ENCODE peak calls at places on chromosome 14, in ten cellular contexts. G, D, O, Y, V, X, C, U, R and I are unnamed samples. For H3K4me1, the result is how much of the 10 kb centered on the place peaks cover.

GRCh38 chr14:106564058-106564643 is 1037.8 kb downstream of the TMEM121 start:
- DNase-seq in Y (no peak), R (no peak), O (peak), U (no peak), C (no peak), X (no peak), D (no peak), G (no peak), V (peak), I (no peak)

GRCh38 chr14:22131749-22132476 is 457.1 kb downstream of the DAD1 start:
- DNase-seq in C (no peak), X (no peak), R (no peak), G (no peak), O (no peak), D (no peak), U (no peak), V (peak), Y (no peak), I (no peak)

GRCh38 chr14:101457177-101457935 is 103.9 kb upstream of the DIO3 start:
- DNase-seq in R (no peak), O (no peak), D (no peak), X (no peak), U (no peak), V (no peak), C (no peak), Y (no peak), G (no peak), I (no peak)

GRCh38 chr14:99427632-99428315 is 52.9 kb downstream of the SETD3 start:
- DNase-seq in D (no peak), Y (no peak), O (no peak), G (no peak), R (no peak), X (peak), V (no peak), U (no peak), C (no peak), I (no peak)

GRCh38 chr14:64544607-64545312 is 4.2 kb downstream of the HSPA2 start:
- DNase-seq in X (no peak), G (no peak), Y (no peak), D (no peak), O (no peak), U (no peak), R (no peak), C (no peak), V (no peak), I (no peak)

GRCh38 chr14:41297961-41298690 is 308.6 kb upstream of the LRFN5 start:
- DNase-seq in O (no peak), Y (no peak), V (no peak), C (no peak), X (peak), G (no peak), U (no peak), D (no peak), R (no peak), I (no peak)

GRCh38 chr14:72608391-72609204 is 285.3 kb downstream of the DPF3 start:
- DNase-seq in C (no peak), D (no peak), V (no peak), X (peak), R (no peak), O (peak), G (peak), Y (no peak), U (no peak), I (no peak)

GRCh38 chr14:36057452-36058142 is 118.9 kb downstream of the PTCSC3 start:
- DNase-seq in X (peak), V (no peak), O (no peak), G (no peak), U (no peak), Y (no peak), R (no peak), D (no peak), C (no peak), I (no peak)

GRCh38 chr14:73729556-73730265 is 15.5 kb upstream of the PNMA1 start:
- DNase-seq in U (no peak), D (no peak), X (no peak), V (no peak), O (no peak), C (no peak), G (no peak), R (no peak), Y (no peak), I (no peak)

GRCh38 chr14:35122696-35123387 is 490 bp downstream of the PRORP start:
- DNase-seq in R (no peak), Y (peak), C (no peak), X (peak), V (peak), O (peak), U (no peak), G (peak), D (no peak), I (no peak)

GRCh38 chr14:25394791-25395391 is 344.9 kb upstream of the STXBP6 start:
- DNase-seq in V (no peak), G (no peak), X (no peak), R (no peak), D (no peak), U (no peak), O (no peak), C (no peak), Y (no peak), I (no peak)

GRCh38 chr14:25389948-25390347 is 340.0 kb upstream of the STXBP6 start:
- DNase-seq in U (no peak), R (no peak), X (no peak), V (no peak), G (no peak), D (no peak), O (no peak), C (no peak), Y (no peak), I (no peak)

GRCh38 chr14:25396128-25396527 is 346.2 kb upstream of the STXBP6 start:
- DNase-seq in V (no peak), U (no peak), R (no peak), X (no peak), O (no peak), C (no peak), Y (no peak), D (no peak), G (no peak), I (no peak)

GRCh38 chr14:25394356-25394755 is 344.4 kb upstream of the STXBP6 start:
- DNase-seq in R (no peak), V (no peak), X (no peak), O (no peak), Y (no peak), G (no peak), U (no peak), C (no peak), D (no peak), I (no peak)
- H3K4me1 ChIP-seq in R (under half), V (under half), X (under half), O (under half), Y (under half), G (under half), U (under half), C (under half), D (under half), I (under half)

GRCh38 chr14:105205718-105206208 is 24.7 kb upstream of the NUDT14 start:
- DNase-seq in D (no peak), Y (no peak), G (no peak), V (no peak), U (no peak), X (no peak), C (peak), O (no peak), R (no peak), I (no peak)
- H3K4me1 ChIP-seq in D (half or more), Y (under half), G (under half), V (under half), U (under half), X (under half), C (half or more), O (under half), R (half or more), I (under half)

DNA sequence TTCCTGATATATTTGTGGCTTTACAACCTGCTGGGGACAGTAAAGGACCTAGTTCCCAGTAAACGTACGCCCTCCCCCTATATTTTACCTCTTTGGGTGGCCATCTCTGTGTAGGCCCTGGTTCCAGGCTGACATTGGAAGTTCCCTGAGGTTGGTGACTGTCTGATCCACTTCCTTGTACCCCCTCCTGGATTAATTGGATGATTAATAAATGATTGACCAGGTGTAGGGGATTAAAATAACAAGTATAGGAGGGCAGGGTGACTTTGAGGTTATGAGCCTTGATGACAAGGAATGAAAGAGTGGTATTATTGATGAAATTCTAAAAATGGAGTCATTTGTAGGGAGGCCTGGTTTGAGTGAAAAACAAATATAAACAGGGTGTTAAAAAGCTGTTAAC is 9.6 kb downstream of the SUSD6 start:
- DNase-seq in C (no peak), D (no peak), O (no peak), Y (no peak), U (no peak), X (no peak), R (no peak), G (no peak), V (no peak), I (no peak)
- H3K4me1 ChIP-seq in C (half or more), D (half or more), O (under half), Y (under half), U (half or more), X (under half), R (half or more), G (under half), V (half or more), I (half or more)

DNA sequence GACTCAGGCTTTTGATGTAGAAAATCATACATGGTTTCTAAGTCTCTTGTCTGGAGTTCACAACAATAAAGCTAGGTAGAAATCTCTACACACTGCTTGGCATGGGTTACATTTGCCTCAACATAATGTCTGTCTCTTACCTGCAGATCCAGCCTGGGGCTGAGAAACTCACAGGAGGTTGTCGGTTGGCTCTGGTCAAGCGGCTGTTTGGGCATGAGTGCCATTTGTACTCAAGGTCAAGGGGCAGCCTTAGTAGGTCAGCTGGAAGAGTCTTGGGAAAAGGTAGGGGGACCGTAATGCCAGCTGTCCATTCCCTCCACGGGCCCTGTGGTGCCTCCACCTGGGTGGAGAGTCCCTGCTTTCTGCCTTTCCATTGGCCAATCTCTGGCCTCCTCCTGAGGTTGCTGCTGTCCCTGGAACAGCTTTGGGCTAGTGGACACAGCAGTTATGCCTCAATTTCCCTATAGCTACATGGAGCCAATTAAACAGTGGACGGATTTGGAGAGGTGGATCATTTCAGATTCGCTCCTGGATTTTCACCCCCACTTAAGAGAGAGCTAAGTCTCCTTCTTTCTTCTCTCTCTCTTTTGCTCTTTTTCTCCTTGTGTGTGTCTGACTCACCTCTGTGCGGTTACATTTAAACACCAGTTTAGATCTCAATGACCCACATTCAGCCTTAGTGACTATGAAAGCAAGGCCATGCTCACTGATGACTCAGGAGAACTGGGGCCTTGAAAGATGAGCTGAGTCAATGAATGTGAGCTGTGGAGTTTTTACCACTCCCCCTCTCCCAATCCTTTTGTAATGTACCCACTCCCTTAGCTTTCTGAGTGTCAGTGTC is 132.8 kb upstream of the HIF1A start:
- DNase-seq in Y (no peak), R (no peak), D (no peak), C (no peak), O (peak), G (peak), V (peak), X (peak), U (no peak), I (no peak)
- H3K4me1 ChIP-seq in Y (under half), R (under half), D (half or more), C (under half), O (half or more), G (half or more), V (under half), X (half or more), U (under half), I (under half)

GRCh38 chr14:69775012-69775411 is 8.1 kb downstream of the SRSF5 start:
- DNase-seq in Y (no peak), O (no peak), X (no peak), C (no peak), R (no peak), G (no peak), U (no peak), V (no peak), D (no peak), I (no peak)

GRCh38 chr14:69780952-69781351 is 14.0 kb downstream of the SRSF5 start:
- DNase-seq in O (no peak), D (no peak), V (no peak), Y (no peak), X (no peak), R (no peak), G (no peak), U (no peak), C (no peak), I (no peak)

GRCh38 chr14:69780092-69780491 is 13.2 kb downstream of the SRSF5 start:
- DNase-seq in D (no peak), U (no peak), C (no peak), R (no peak), Y (no peak), X (no peak), V (no peak), O (no peak), G (no peak), I (no peak)

GRCh38 chr14:69776875-69777453 is 10.0 kb downstream of the SRSF5 start:
- DNase-seq in C (no peak), R (no peak), D (no peak), X (no peak), O (no peak), U (no peak), G (no peak), Y (no peak), V (no peak), I (no peak)

GRCh38 chr14:69779088-69779487 is 12.1 kb downstream of the SRSF5 start:
- DNase-seq in Y (no peak), R (no peak), V (no peak), D (no peak), G (no peak), X (no peak), O (no peak), U (no peak), C (no peak), I (no peak)
- H3K4me1 ChIP-seq in Y (under half), R (under half), V (under half), D (under half), G (under half), X (under half), O (under half), U (under half), C (under half), I (under half)

GRCh38 chr14:77106666-77107065 is 8.6 kb downstream of the CIPC start:
- DNase-seq in Y (no peak), R (no peak), X (no peak), G (no peak), U (no peak), C (no peak), D (no peak), V (no peak), O (no peak), I (no peak)

GRCh38 chr14:77105118-77105517 is 7.1 kb downstream of the CIPC start:
- DNase-seq in R (no peak), O (no peak), Y (no peak), D (no peak), U (no peak), G (no peak), C (no peak), X (no peak), V (no peak), I (no peak)

GRCh38 chr14:77108753-77109152 is 10.7 kb downstream of the CIPC start:
- DNase-seq in X (no peak), V (no peak), C (no peak), U (no peak), R (no peak), D (no peak), Y (no peak), O (no peak), G (no peak), I (no peak)

GRCh38 chr14:77105554-77105953 is 7.5 kb downstream of the CIPC start:
- DNase-seq in D (no peak), X (no peak), O (no peak), C (no peak), Y (no peak), G (no peak), U (no peak), V (no peak), R (no peak), I (no peak)

GRCh38 chr14:77107228-77107627 is 9.2 kb downstream of the CIPC start:
- DNase-seq in D (peak), U (no peak), V (no peak), O (no peak), Y (no peak), G (no peak), X (no peak), R (no peak), C (no peak), I (no peak)
- H3K4me1 ChIP-seq in D (half or more), U (half or more), V (under half), O (under half), Y (under half), G (under half), X (under half), R (half or more), C (half or more), I (half or more)

DNA sequence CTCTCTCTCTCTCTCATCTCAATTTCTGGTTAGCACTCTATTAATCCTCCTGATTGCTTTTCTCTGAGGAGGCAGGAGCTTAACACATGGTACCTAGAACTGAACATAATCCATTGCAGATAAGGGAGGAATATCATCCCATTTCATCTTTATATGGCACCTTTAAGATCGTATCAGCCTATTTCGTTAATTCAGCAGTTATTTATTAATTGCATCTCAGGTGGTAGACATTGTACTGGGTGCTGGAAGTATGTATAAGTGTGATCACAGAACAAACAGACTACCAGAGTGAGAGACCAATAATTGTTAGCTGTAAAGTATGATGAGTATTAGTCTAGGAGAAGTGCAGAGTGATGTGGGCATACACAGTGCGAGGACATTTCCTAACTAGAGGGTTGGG is 39.0 kb downstream of the AKAP6 start:
- DNase-seq in U (no peak), C (no peak), D (no peak), O (no peak), X (no peak), Y (no peak), G (no peak), R (no peak), V (no peak), I (no peak)
- H3K4me1 ChIP-seq in U (under half), C (under half), D (under half), O (under half), X (under half), Y (under half), G (under half), R (under half), V (under half), I (under half)

GRCh38 chr14:77035267-77035666 is 6.8 kb upstream of the IRF2BPL start:
- DNase-seq in R (no peak), X (no peak), C (no peak), G (no peak), O (no peak), U (no peak), D (no peak), Y (no peak), V (no peak), I (no peak)

GRCh38 chr14:77032483-77032853 is 4.0 kb upstream of the IRF2BPL start:
- DNase-seq in G (no peak), V (no peak), U (no peak), X (no peak), O (no peak), C (no peak), Y (no peak), R (no peak), D (no peak), I (no peak)

GRCh38 chr14:77033622-77034521 is 5.4 kb upstream of the IRF2BPL start:
- DNase-seq in R (peak), O (peak), D (peak), U (no peak), X (peak), C (peak), V (peak), Y (peak), G (peak), I (peak)

GRCh38 chr14:77031680-77032482 is 3.4 kb upstream of the IRF2BPL start:
- DNase-seq in X (peak), R (no peak), D (no peak), O (no peak), G (peak), V (no peak), U (no peak), C (no peak), Y (no peak), I (peak)

GRCh38 chr14:77032854-77033621 is 4.5 kb upstream of the IRF2BPL start:
- DNase-seq in D (peak), R (peak), C (peak), V (peak), X (peak), Y (peak), U (peak), G (peak), O (peak), I (peak)
- H3K4me1 ChIP-seq in D (half or more), R (half or more), C (half or more), V (half or more), X (half or more), Y (under half), U (half or more), G (under half), O (half or more), I (under half)

GRCh38 chr14:52032196-52032865 is 36.5 kb downstream of the NID2 start:
- DNase-seq in G (no peak), U (no peak), D (no peak), O (no peak), X (peak), C (no peak), V (no peak), Y (no peak), R (no peak), I (no peak)
- H3K4me1 ChIP-seq in G (under half), U (under half), D (under half), O (under half), X (under half), C (under half), V (under half), Y (under half), R (under half), I (under half)